ENCODE peak calls at places on chromosomes 11 and 22, in four cellular contexts. M is posterior vena cava, J is astrocyte, P is T-helper 17 cell. Y is an unnamed sample.

GRCh38 chr22:30872282-30873041 is 96.1 kb downstream of the MORC2 start:
- DNase-seq in M (peak), J (no peak), P (no peak), Y (no peak)

GRCh38 chr11:120675171-120675570 is 163.6 kb downstream of the GRIK4 start:
- DNase-seq in M (no peak), J (peak), P (no peak), Y (no peak)

GRCh38 chr11:8242113-8242475 is 21.6 kb downstream of the LMO1 start:
- DNase-seq in M (no peak), J (no peak), P (no peak), Y (no peak)

GRCh38 chr11:67691149-67691548 is 16.7 kb upstream of the ALDH3B2 start:
- DNase-seq in M (no peak), J (no peak), P (no peak), Y (peak)

GRCh38 chr11:122189259-122189658 is 73.2 kb upstream of the BLID start:
- DNase-seq in M (no peak), J (peak), P (no peak), Y (peak)

GRCh38 chr11:102204174-102204573 is 93.9 kb downstream of the YAP1 start:
- DNase-seq in M (no peak), J (no peak), P (no peak), Y (no peak)

GRCh38 chr22:43066844-43067385 is 22.3 kb downstream of the TTLL1 start:
- DNase-seq in M (no peak), J (peak), P (no peak), Y (peak)

GRCh38 chr11:124804884-124805283 is 4.7 kb upstream of the MSANTD2 start:
- DNase-seq in M (no peak), J (no peak), P (no peak), Y (no peak)

GRCh38 chr11:124069429-124070401 is 28.6 kb upstream of the OR10G7 start:
- DNase-seq in M (no peak), J (peak), P (no peak), Y (peak)

GRCh38 chr22:46941958-46942815 is 179.7 kb downstream of the TBC1D22A start:
- DNase-seq in M (no peak), J (no peak), P (no peak), Y (no peak)

GRCh38 chr11:61041755-61042518 is 60.4 kb upstream of the CD5 start:
- DNase-seq in M (peak), J (no peak), P (peak), Y (peak)

GRCh38 chr22:41128606-41129005 is 36.2 kb downstream of the EP300 start:
- DNase-seq in M (no peak), J (no peak), P (no peak), Y (no peak)

GRCh38 chr11:133078591-133079179 is 453.6 kb downstream of the OPCML start:
- DNase-seq in M (no peak), J (no peak), P (no peak), Y (peak)

GRCh38 chr11:2776351-2777061 is 76.7 kb upstream of the KCNQ1OT1 start:
- DNase-seq in M (peak), J (no peak), P (no peak), Y (no peak)

GRCh38 chr22:20118572-20119020 is 1.6 kb upstream of the TRMT2A start:
- DNase-seq in M (no peak), J (no peak), P (no peak), Y (no peak)

Y was measured in fibroblast of lung.